ENCODE peak calls at places on chromosomes 16 and 17, in nine cellular contexts. G is NCI-H1092; T is prostate gland; S is Caco-2; R is RWPE1; L is H9; J is fibroblast of the aortic adventitia; W is COR-L47; B is CD8-positive, alpha-beta T cell. X is an unnamed sample.
A peak's percentile ranks its signal among the peaks of the same experiment; 100 is the strongest.

GRCh38 chr16:56013962-56014552 is 138.9 kb upstream of the CES5A start:
- DNase-seq in G (no peak), T (no peak), S (peak; percentile 84), R (peak; percentile 39), L (peak; percentile 83), J (peak; percentile 2), W (no peak), B (peak; percentile 39), X (no peak)

GRCh38 chr17:40936437-40936971 is 942 bp downstream of the KRT23 start:
- DNase-seq in G (no peak), T (peak; percentile 36), S (peak; percentile 35), R (no peak), L (no peak), J (no peak), W (no peak), B (no peak), X (no peak)

GRCh38 chr17:44279586-44280344 is 11.8 kb upstream of the SLC4A1 start:
- DNase-seq in G (no peak), T (peak; percentile 5), S (no peak), R (peak; percentile 31), L (peak; percentile 96), J (peak; percentile 79), W (no peak), B (peak; percentile 26), X (no peak)

GRCh38 chr17:36864827-36865320 is 72.4 kb upstream of the LHX1 start:
- DNase-seq in G (no peak), T (no peak), S (no peak), R (no peak), L (no peak), J (no peak), W (no peak), B (no peak), X (no peak)

GRCh38 chr17:57294629-57295501 is 38.5 kb downstream of the MSI2 start:
- DNase-seq in G (peak; percentile 89), T (no peak), S (peak; percentile 35), R (no peak), L (no peak), J (no peak), W (peak; percentile 83), B (peak; percentile 52), X (no peak)

GRCh38 chr16:82301108-82301755 is 131.2 kb upstream of the MPHOSPH6 start:
- DNase-seq in G (no peak), T (no peak), S (no peak), R (no peak), L (no peak), J (no peak), W (no peak), B (no peak), X (no peak)

GRCh38 chr17:34673995-34674900 is 94.9 kb downstream of the TMEM132E start:
- DNase-seq in G (peak; percentile 66), T (no peak), S (no peak), R (no peak), L (no peak), J (no peak), W (peak; percentile 12), B (no peak), X (no peak)

GRCh38 chr17:42617956-42618431 is 8.5 kb downstream of the TUBG1 start:
- DNase-seq in G (no peak), T (no peak), S (no peak), R (no peak), L (no peak), J (no peak), W (no peak), B (no peak), X (no peak)

GRCh38 chr16:57892447-57893096 is 78.4 kb downstream of the CNGB1 start:
- DNase-seq in G (no peak), T (no peak), S (no peak), R (no peak), L (no peak), J (no peak), W (no peak), B (no peak), X (no peak)

GRCh38 chr17:75517277-75517865 is 1.0 kb downstream of the TSEN54 start:
- DNase-seq in G (no peak), T (no peak), S (peak; percentile 39), R (no peak), L (peak; percentile 71), J (no peak), W (no peak), B (peak; percentile 36), X (no peak)

GRCh38 chr17:78708510-78708973 is 73.5 kb downstream of the CYTH1 start:
- DNase-seq in G (peak; percentile 20), T (peak; percentile 49), S (peak; percentile 79), R (peak; percentile 89), L (peak; percentile 83), J (peak; percentile 83), W (peak; percentile 64), B (peak; percentile 57), X (peak; percentile 39)

GRCh38 chr16:19113577-19114358 is at the start of gene ITPRIPL2:
- DNase-seq in G (no peak), T (peak; percentile 85), S (peak; percentile 78), R (peak; percentile 72), L (peak; percentile 56), J (peak; percentile 91), W (no peak), B (no peak), X (no peak)

GRCh38 chr17:64103751-64104364 is 26.1 kb downstream of the ERN1 start:
- DNase-seq in G (no peak), T (no peak), S (no peak), R (no peak), L (no peak), J (no peak), W (no peak), B (no peak), X (no peak)

GRCh38 chr17:81546906-81547613 is 5.1 kb downstream of the FAAP100 start:
- DNase-seq in G (no peak), T (no peak), S (no peak), R (no peak), L (no peak), J (no peak), W (no peak), B (no peak), X (no peak)

GRCh38 chr17:15973016-15973415 is 26.5 kb downstream of the ZSWIM7 start:
- DNase-seq in G (no peak), T (no peak), S (no peak), R (no peak), L (no peak), J (no peak), W (no peak), B (no peak), X (no peak)

GRCh38 chr17:21841839-21842238 is 149.5 kb downstream of the KCNJ18 start:
- DNase-seq in G (no peak), T (no peak), S (no peak), R (no peak), L (no peak), J (no peak), W (no peak), B (no peak), X (no peak)

GRCh38 chr16:88706965-88707871 is 915 bp downstream of the CTU2 start:
- DNase-seq in G (no peak), T (no peak), S (no peak), R (no peak), L (no peak), J (no peak), W (no peak), B (no peak), X (no peak)

GRCh38 chr17:42989726-42990652 is 8.2 kb upstream of the RPL27 start:
- DNase-seq in G (no peak), T (no peak), S (no peak), R (peak; percentile 75), L (no peak), J (no peak), W (no peak), B (no peak), X (no peak)

GRCh38 chr16:3849751-3850543 is 30.6 kb downstream of the CREBBP start:
- DNase-seq in G (no peak), T (no peak), S (no peak), R (no peak), L (no peak), J (no peak), W (no peak), B (no peak), X (no peak)

GRCh38 chr16:4664538-4665418 is 28.6 kb upstream of the NUDT16L1 start:
- DNase-seq in G (no peak), T (no peak), S (peak; percentile 15), R (peak; percentile 46), L (peak; percentile 49), J (no peak), W (no peak), B (peak; percentile 69), X (peak; percentile 48)

GRCh38 chr17:79039171-79039570 is 15.2 kb downstream of the C1QTNF1 start:
- DNase-seq in G (no peak), T (no peak), S (no peak), R (no peak), L (no peak), J (no peak), W (no peak), B (no peak), X (no peak)

GRCh38 chr17:34750004-34750403 is 170.6 kb downstream of the TMEM132E start:
- DNase-seq in G (no peak), T (no peak), S (no peak), R (no peak), L (no peak), J (no peak), W (no peak), B (no peak), X (no peak)

GRCh38 chr17:71412803-71413202 is 708.0 kb upstream of the SOX9 start:
- DNase-seq in G (no peak), T (no peak), S (no peak), R (peak; percentile 90), L (no peak), J (peak; percentile 89), W (no peak), B (no peak), X (no peak)